ENCODE peak calls at places on chromosomes 2 and 18, in six cellular contexts. One of them, this sample, is unnamed.

GRCh38 chr2:69143726-69144360 is 130.9 kb downstream of the ANTXR1 start:
- DNase-seq in ovary: no peak
- DNase-seq in GM12878: no peak
- DNase-seq in prostate gland: no peak
- DNase-seq in uterus: no peak
- DNase-seq in esophagus squamous epithelium: no peak
- DNase-seq in this sample: no peak

GRCh38 chr2:24721470-24721869 is 71.7 kb downstream of the PTRHD1 start:
- DNase-seq in uterus: peak
- DNase-seq in prostate gland: peak
- DNase-seq in GM12878: peak
- DNase-seq in esophagus squamous epithelium: no peak
- DNase-seq in ovary: peak
- DNase-seq in this sample: peak

GRCh38 chr2:43592443-43592842 is 3.4 kb downstream of the THADA start:
- DNase-seq in ovary: no peak
- DNase-seq in esophagus squamous epithelium: no peak
- DNase-seq in uterus: no peak
- DNase-seq in GM12878: no peak
- DNase-seq in prostate gland: no peak
- DNase-seq in this sample: no peak

GRCh38 chr2:179410552-179411356 is 146.1 kb upstream of the SESTD1 start:
- DNase-seq in prostate gland: peak
- DNase-seq in uterus: no peak
- DNase-seq in esophagus squamous epithelium: no peak
- DNase-seq in ovary: no peak
- DNase-seq in GM12878: no peak
- DNase-seq in this sample: peak

GRCh38 chr2:184879671-184880070 is 281.3 kb downstream of the ZNF804A start:
- DNase-seq in esophagus squamous epithelium: no peak
- DNase-seq in ovary: no peak
- DNase-seq in uterus: no peak
- DNase-seq in prostate gland: no peak
- DNase-seq in GM12878: no peak
- DNase-seq in this sample: no peak

GRCh38 chr2:44169155-44169898 is 652 bp downstream of the PPM1B start:
- DNase-seq in ovary: no peak
- DNase-seq in GM12878: peak
- DNase-seq in uterus: no peak
- DNase-seq in prostate gland: peak
- DNase-seq in esophagus squamous epithelium: peak
- DNase-seq in this sample: peak

GRCh38 chr2:134228493-134228903 is 25.4 kb upstream of the MGAT5 start:
- DNase-seq in uterus: no peak
- DNase-seq in GM12878: no peak
- DNase-seq in prostate gland: no peak
- DNase-seq in ovary: no peak
- DNase-seq in esophagus squamous epithelium: no peak
- DNase-seq in this sample: no peak

GRCh38 chr2:213678437-213679218 is 394.4 kb downstream of the SPAG16 start:
- DNase-seq in ovary: no peak
- DNase-seq in uterus: no peak
- DNase-seq in esophagus squamous epithelium: no peak
- DNase-seq in prostate gland: no peak
- DNase-seq in GM12878: peak
- DNase-seq in this sample: no peak

GRCh38 chr18:56770873-56771272 is 119.7 kb downstream of the WDR7 start:
- DNase-seq in esophagus squamous epithelium: no peak
- DNase-seq in uterus: no peak
- DNase-seq in ovary: no peak
- DNase-seq in GM12878: no peak
- DNase-seq in prostate gland: no peak
- DNase-seq in this sample: no peak

GRCh38 chr2:86821842-86822241 is 31.1 kb upstream of the CD8A start:
- DNase-seq in uterus: no peak
- DNase-seq in prostate gland: no peak
- DNase-seq in ovary: no peak
- DNase-seq in GM12878: no peak
- DNase-seq in esophagus squamous epithelium: no peak
- DNase-seq in this sample: no peak

GRCh38 chr2:151197184-151198070 is 64.2 kb downstream of the RBM43 start:
- DNase-seq in ovary: no peak
- DNase-seq in esophagus squamous epithelium: no peak
- DNase-seq in prostate gland: no peak
- DNase-seq in uterus: no peak
- DNase-seq in GM12878: no peak
- DNase-seq in this sample: no peak

GRCh38 chr2:98488252-98488651 is 43.6 kb downstream of the INPP4A start:
- DNase-seq in GM12878: no peak
- DNase-seq in uterus: no peak
- DNase-seq in prostate gland: no peak
- DNase-seq in ovary: no peak
- DNase-seq in esophagus squamous epithelium: no peak
- DNase-seq in this sample: no peak

GRCh38 chr2:98486374-98486981 is 41.8 kb downstream of the INPP4A start:
- DNase-seq in GM12878: no peak
- DNase-seq in ovary: no peak
- DNase-seq in uterus: no peak
- DNase-seq in esophagus squamous epithelium: no peak
- DNase-seq in prostate gland: no peak
- DNase-seq in this sample: no peak

GRCh38 chr2:98485453-98485755 is 40.7 kb downstream of the INPP4A start:
- DNase-seq in esophagus squamous epithelium: no peak
- DNase-seq in uterus: no peak
- DNase-seq in GM12878: no peak
- DNase-seq in prostate gland: no peak
- DNase-seq in ovary: no peak
- DNase-seq in this sample: no peak

GRCh38 chr2:98487806-98488189 is 43.1 kb downstream of the INPP4A start:
- DNase-seq in GM12878: peak
- DNase-seq in uterus: no peak
- DNase-seq in prostate gland: no peak
- DNase-seq in esophagus squamous epithelium: no peak
- DNase-seq in ovary: no peak
- DNase-seq in this sample: no peak

DNA sequence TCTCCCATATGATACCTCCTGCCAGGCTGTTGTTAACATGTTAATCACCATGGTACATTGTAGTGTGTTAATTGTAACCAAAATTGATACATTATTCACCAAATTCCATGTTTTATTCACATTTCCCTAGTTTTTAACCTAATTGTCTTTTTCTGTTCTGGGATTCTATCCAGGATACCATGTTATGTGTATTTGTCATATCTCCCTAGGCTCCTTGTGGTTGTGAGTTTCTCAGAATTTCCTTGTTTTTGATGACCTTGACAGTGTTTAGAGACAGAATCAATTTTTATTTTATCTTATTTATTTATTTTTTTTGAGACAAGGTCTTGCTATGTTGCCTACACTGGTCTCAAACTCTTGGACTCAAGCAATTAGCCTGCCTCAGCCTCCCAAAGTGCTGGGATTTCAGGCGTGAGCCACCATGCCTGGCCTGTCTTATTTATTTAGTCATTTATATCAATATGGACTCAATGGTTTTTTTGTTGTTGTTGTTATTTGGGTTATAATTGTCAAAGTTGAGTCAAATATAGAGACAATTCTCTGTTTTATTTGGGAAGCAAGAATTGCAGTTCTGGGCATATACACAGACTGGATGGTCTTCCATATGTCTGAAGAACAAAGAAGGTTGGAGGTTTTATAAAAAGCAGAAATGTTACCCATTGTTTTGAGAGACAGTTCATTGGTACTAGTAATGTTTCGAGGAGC is 42.6 kb downstream of the INPP4A start:
- DNase-seq in uterus: no peak
- DNase-seq in GM12878: no peak
- DNase-seq in esophagus squamous epithelium: no peak
- DNase-seq in ovary: no peak
- DNase-seq in prostate gland: no peak
- DNase-seq in this sample: no peak
- TF ChIP-seq POLR2A in uterus: no peak
- TF ChIP-seq POLR2A in GM12878: no peak
- TF ChIP-seq POLR2A in esophagus squamous epithelium: no peak
- TF ChIP-seq POLR2A in ovary: no peak
- TF ChIP-seq POLR2A in prostate gland: no peak
- TF ChIP-seq POLR2A in this sample: no peak

GRCh38 chr18:34225218-34225553 is 473 bp upstream of the NOL4 start:
- DNase-seq in GM12878: no peak
- DNase-seq in ovary: no peak
- DNase-seq in prostate gland: no peak
- DNase-seq in esophagus squamous epithelium: no peak
- DNase-seq in uterus: no peak
- DNase-seq in this sample: no peak
- H3K4me3 ChIP-seq in GM12878: no peak
- H3K4me3 ChIP-seq in ovary: peak
- H3K4me3 ChIP-seq in prostate gland: no peak
- H3K4me3 ChIP-seq in esophagus squamous epithelium: no peak
- H3K4me3 ChIP-seq in uterus: no peak
- H3K4me3 ChIP-seq in this sample: peak

GRCh38 chr2:196967775-196968174 is 41.3 kb upstream of the PGAP1 start:
- DNase-seq in uterus: no peak
- DNase-seq in prostate gland: no peak
- DNase-seq in esophagus squamous epithelium: no peak
- DNase-seq in ovary: no peak
- DNase-seq in GM12878: no peak
- DNase-seq in this sample: no peak
- H3K27ac ChIP-seq in uterus: no peak
- H3K27ac ChIP-seq in prostate gland: no peak
- H3K27ac ChIP-seq in esophagus squamous epithelium: no peak
- H3K27ac ChIP-seq in ovary: no peak
- H3K27ac ChIP-seq in GM12878: no peak
- H3K27ac ChIP-seq in this sample: no peak

DNA sequence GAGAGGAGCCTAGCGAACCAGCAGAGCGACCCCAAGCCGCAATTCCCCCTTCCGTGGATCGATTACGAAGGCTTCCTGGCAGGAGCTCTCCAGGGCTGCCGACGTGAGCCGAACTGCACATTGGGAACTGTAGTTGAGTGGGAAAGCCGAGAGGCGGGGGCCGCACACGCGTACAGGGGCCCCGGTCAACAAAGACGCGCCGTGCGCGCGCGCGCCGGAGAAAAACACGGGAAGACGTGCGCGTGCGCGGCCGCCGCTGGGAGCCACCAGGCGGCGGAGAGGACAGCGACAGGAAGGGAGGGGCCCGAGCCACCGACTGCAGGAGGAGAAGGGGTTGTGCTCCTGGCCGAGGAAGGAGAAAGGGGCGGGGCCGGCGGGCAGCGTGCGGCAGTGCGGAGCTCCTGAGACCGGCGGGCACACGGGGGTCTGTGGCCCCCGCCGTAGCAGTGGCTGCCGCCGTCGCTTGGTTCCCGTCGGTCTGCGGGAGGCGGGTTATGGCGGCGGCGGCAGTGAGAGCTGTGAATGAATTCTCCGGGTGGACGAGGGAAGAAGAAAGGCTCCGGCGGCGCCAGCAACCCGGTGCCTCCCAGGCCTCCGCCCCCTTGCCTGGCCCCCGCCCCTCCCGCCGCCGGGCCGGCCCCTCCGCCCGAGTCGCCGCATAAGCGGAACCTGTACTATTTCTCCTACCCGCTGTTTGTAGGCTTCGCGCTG is at the start of gene SPAST:
- DNase-seq in prostate gland: peak
- DNase-seq in uterus: peak
- DNase-seq in ovary: peak
- DNase-seq in esophagus squamous epithelium: peak
- DNase-seq in GM12878: peak
- DNase-seq in this sample: peak
- TF ChIP-seq POLR2A in prostate gland: peak
- TF ChIP-seq POLR2A in uterus: peak
- TF ChIP-seq POLR2A in ovary: peak
- TF ChIP-seq POLR2A in esophagus squamous epithelium: no peak
- TF ChIP-seq POLR2A in GM12878: peak
- TF ChIP-seq POLR2A in this sample: no peak

DNA sequence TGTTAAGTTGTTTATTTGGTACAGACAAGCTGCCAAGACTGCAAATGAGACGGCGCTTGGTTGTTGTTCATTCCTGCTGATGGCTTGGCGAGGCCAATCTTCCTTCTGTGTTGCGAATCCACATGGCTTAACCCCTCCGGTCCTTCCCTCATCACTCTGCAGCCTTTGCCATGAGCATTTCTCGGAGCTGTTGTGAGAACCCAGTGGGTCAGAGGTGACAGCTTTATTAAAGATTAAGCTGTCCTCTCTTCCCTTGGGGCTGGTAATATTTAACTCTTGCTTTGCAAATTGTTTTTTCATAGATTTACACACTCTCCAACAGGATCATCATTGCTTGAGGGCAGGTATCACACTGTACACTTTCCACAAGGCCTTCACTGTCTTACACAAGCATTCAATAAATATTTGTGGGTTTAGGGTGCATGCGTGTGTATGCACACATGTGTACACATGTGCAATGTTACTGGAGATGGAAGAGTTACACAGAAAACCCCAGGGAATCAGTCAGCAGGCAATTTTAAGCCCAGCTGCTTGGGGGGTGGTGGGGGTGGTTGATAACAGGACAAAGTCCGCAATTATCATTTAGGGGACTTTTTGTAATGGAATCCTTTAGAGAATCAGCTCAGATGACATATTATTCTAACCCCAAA is 27.7 kb upstream of the KCNF1 start:
- DNase-seq in uterus: no peak
- DNase-seq in ovary: no peak
- DNase-seq in prostate gland: no peak
- DNase-seq in esophagus squamous epithelium: no peak
- DNase-seq in GM12878: no peak
- DNase-seq in this sample: no peak
- H3K4me3 ChIP-seq in uterus: no peak
- H3K4me3 ChIP-seq in ovary: no peak
- H3K4me3 ChIP-seq in prostate gland: no peak
- H3K4me3 ChIP-seq in esophagus squamous epithelium: no peak
- H3K4me3 ChIP-seq in GM12878: no peak
- H3K4me3 ChIP-seq in this sample: no peak

DNA sequence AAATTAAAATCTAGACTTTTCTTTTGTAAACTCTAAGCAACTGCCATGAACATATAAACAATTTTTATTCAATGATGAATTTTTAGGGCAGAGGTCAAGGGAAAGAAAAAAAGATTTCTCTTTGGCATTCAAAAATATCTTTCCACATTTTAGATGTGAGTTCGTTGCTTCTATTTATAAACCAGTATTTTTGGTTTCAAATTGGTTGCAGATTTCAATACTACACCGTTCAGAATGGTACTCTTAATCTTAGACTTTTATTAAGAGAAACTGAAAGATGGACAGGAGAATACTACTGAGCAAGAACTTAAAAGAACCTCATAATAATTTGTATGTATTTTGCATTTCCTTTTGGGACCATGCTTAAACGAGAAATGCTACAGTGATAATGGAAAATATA is 293.7 kb upstream of the CCDC68 start:
- DNase-seq in prostate gland: no peak
- DNase-seq in uterus: no peak
- DNase-seq in GM12878: no peak
- DNase-seq in ovary: no peak
- DNase-seq in esophagus squamous epithelium: no peak
- DNase-seq in this sample: no peak
- H3K27ac ChIP-seq in prostate gland: no peak
- H3K27ac ChIP-seq in uterus: peak
- H3K27ac ChIP-seq in GM12878: peak
- H3K27ac ChIP-seq in ovary: no peak
- H3K27ac ChIP-seq in esophagus squamous epithelium: no peak
- H3K27ac ChIP-seq in this sample: peak